ENCODE peak calls at places on chromosomes 12 and 14, in ten cellular contexts. H is right cardiac atrium, E is stomach, R is lower lobe of right lung, M is dorsolateral prefrontal cortex, W is heart right ventricle, V is thoracic aorta, J is aorta, K is cardiac muscle cell, Q is iPS DF 6.9. S is an unnamed sample.

GRCh38 chr12:3147260-3147659 is 70.1 kb downstream of the TSPAN9 start:
- DNase-seq in R (no peak), J (no peak), V (no peak), K (no peak), E (no peak), M (no peak), Q (no peak), H (no peak), W (no peak), S (no peak)

GRCh38 chr12:74015118-74015517 is 522.5 kb upstream of the ATXN7L3B start:
- DNase-seq in H (no peak), V (no peak), J (no peak), K (no peak), W (no peak), Q (no peak), M (no peak), E (no peak), R (no peak), S (no peak)

GRCh38 chr12:66662729-66663128 is 16.1 kb downstream of the GRIP1 start:
- DNase-seq in J (no peak), E (no peak), V (no peak), H (no peak), K (no peak), Q (no peak), R (no peak), W (no peak), M (no peak), S (no peak)

GRCh38 chr14:88388741-88389282 is 3.4 kb downstream of the SPATA7 start:
- DNase-seq in J (no peak), K (no peak), W (no peak), H (no peak), E (no peak), R (no peak), Q (no peak), V (no peak), M (no peak), S (no peak)

GRCh38 chr12:108691995-108692808 is 39.1 kb downstream of the CORO1C start:
- DNase-seq in W (peak), V (no peak), J (no peak), Q (no peak), K (peak), M (peak), E (no peak), R (peak), H (no peak), S (peak)

GRCh38 chr12:14278294-14278953 is 87.1 kb upstream of the ATF7IP start:
- DNase-seq in M (no peak), E (no peak), H (no peak), R (no peak), W (no peak), J (no peak), K (no peak), V (no peak), Q (no peak), S (no peak)

GRCh38 chr14:106691601-106692291 is 1165.4 kb downstream of the TMEM121 start:
- DNase-seq in R (peak), K (no peak), J (peak), E (peak), M (no peak), H (peak), W (peak), V (no peak), Q (no peak), S (no peak)

GRCh38 chr14:106613256-106613655 is 1086.9 kb downstream of the TMEM121 start:
- DNase-seq in J (no peak), K (no peak), M (no peak), E (no peak), Q (no peak), H (no peak), W (no peak), R (no peak), V (no peak), S (no peak)

GRCh38 chr12:92551853-92552397 is 150.9 kb upstream of the PLEKHG7 start:
- DNase-seq in K (peak), M (no peak), J (no peak), H (no peak), Q (no peak), V (no peak), W (no peak), E (no peak), R (no peak), S (no peak)

GRCh38 chr14:56176530-56176929 is 58.3 kb downstream of the PELI2 start:
- DNase-seq in R (no peak), W (no peak), J (no peak), Q (no peak), M (no peak), V (no peak), K (no peak), E (no peak), H (no peak), S (no peak)

GRCh38 chr12:116138380-116138779 is 139.1 kb downstream of the MED13L start:
- DNase-seq in J (no peak), E (no peak), Q (no peak), V (no peak), W (no peak), M (no peak), K (no peak), H (no peak), R (no peak), S (no peak)

GRCh38 chr14:104353221-104353920 is 215.0 kb downstream of the KIF26A start:
- DNase-seq in E (peak), R (peak), J (no peak), W (peak), H (no peak), V (no peak), M (peak), K (no peak), Q (no peak), S (no peak)

GRCh38 chr14:96098309-96098998 is 59.3 kb downstream of the C14orf132 start:
- DNase-seq in M (peak), J (no peak), R (no peak), K (peak), Q (peak), W (no peak), V (no peak), E (peak), H (no peak), S (peak)

GRCh38 chr14:92549853-92550244 is 36.3 kb downstream of the RIN3 start:
- DNase-seq in M (no peak), R (no peak), E (no peak), J (peak), Q (no peak), V (peak), H (peak), K (no peak), W (peak), S (no peak)

GRCh38 chr12:4353785-4354208 is 25.7 kb downstream of the FGF23 start:
- DNase-seq in V (no peak), K (peak), R (no peak), H (no peak), J (no peak), E (no peak), M (no peak), W (no peak), Q (no peak), S (no peak)

GRCh38 chr14:80956922-80957321 is 1.5 kb downstream of the TSHR start:
- DNase-seq in E (no peak), J (peak), W (peak), K (no peak), V (no peak), M (no peak), H (no peak), R (no peak), Q (no peak), S (no peak)

GRCh38 chr14:99944241-99944651 is 121.0 kb upstream of the EVL start:
- DNase-seq in M (no peak), V (no peak), E (peak), J (no peak), R (no peak), H (no peak), K (no peak), Q (no peak), W (no peak), S (no peak)

GRCh38 chr14:22268875-22269274 is 320.1 kb downstream of the DAD1 start:
- DNase-seq in E (no peak), J (no peak), Q (no peak), W (no peak), H (no peak), R (no peak), K (no peak), V (no peak), M (no peak), S (no peak)

GRCh38 chr14:54278087-54278486 is 118.7 kb upstream of the CDKN3 start:
- DNase-seq in J (no peak), V (no peak), W (no peak), H (no peak), K (no peak), Q (no peak), M (no peak), R (no peak), E (no peak), S (no peak)

GRCh38 chr14:101220921-101221510 is 317.5 kb upstream of the RTL1 start:
- DNase-seq in V (no peak), M (no peak), K (no peak), H (no peak), Q (no peak), W (no peak), E (no peak), R (no peak), J (no peak), S (no peak)
- H3K27ac ChIP-seq in V (no peak), M (no peak), K (no peak), H (no peak), Q (no peak), W (no peak), E (no peak), R (no peak), J (no peak), S (no peak)

GRCh38 chr14:65303185-65303901 is 109.2 kb upstream of the FUT8 start:
- DNase-seq in W (no peak), K (no peak), Q (no peak), M (no peak), E (no peak), V (no peak), R (no peak), J (no peak), H (no peak), S (no peak)
- H3K27ac ChIP-seq in W (no peak), K (no peak), Q (no peak), M (peak), E (peak), V (no peak), R (peak), J (no peak), H (no peak), S (peak)

DNA sequence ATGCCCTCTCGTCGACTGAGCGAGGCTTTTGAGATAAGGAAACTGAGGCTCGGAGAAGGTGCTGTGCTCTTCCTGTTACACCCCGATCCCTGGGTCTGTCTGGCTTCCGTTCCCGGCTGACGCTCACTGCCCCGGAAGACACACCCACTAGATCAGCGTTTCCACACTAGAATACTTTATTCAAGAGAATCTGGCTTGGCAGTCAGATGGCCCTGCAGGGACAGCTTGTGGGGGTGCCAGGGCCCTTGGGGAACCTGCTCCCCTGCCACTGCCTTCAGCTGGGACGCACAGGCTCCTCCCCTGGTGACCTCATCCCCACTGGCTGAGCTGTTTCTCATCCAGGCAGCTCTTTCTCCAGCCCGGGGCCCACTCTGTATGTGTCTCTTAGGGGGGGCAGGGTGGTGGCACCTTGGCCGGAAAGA is 13.7 kb downstream of the PGF start:
- DNase-seq in R (peak), K (no peak), Q (no peak), W (no peak), E (no peak), H (peak), M (peak), J (peak), V (peak), S (peak)
- H3K27ac ChIP-seq in R (peak), K (peak), Q (no peak), W (peak), E (peak), H (peak), M (peak), J (peak), V (peak), S (peak)

GRCh38 chr12:1519642-1520041 is 74.7 kb downstream of the FBXL14 start:
- DNase-seq in E (no peak), M (no peak), W (no peak), J (no peak), Q (no peak), H (no peak), K (peak), V (no peak), R (no peak), S (no peak)
- H3K27ac ChIP-seq in E (no peak), M (no peak), W (no peak), J (no peak), Q (no peak), H (no peak), K (peak), V (no peak), R (no peak), S (no peak)

GRCh38 chr14:24816011-24816928 is 182.3 kb upstream of the GZMB start:
- DNase-seq in M (no peak), V (no peak), H (peak), R (no peak), J (no peak), E (peak), Q (no peak), K (no peak), W (peak), S (no peak)
- H3K27ac ChIP-seq in M (no peak), V (no peak), H (peak), R (no peak), J (no peak), E (no peak), Q (no peak), K (no peak), W (peak), S (no peak)

GRCh38 chr14:101927859-101928258 is 36.5 kb upstream of the DYNC1H1 start:
- DNase-seq in R (peak), K (no peak), M (no peak), W (peak), J (peak), Q (no peak), H (peak), V (peak), E (peak), S (no peak)
- H3K27ac ChIP-seq in R (peak), K (no peak), M (peak), W (peak), J (no peak), Q (no peak), H (no peak), V (peak), E (peak), S (no peak)

S was measured in substantia nigra.